ENCODE peak calls at places on chromosomes 5 and 9, in four cellular contexts. Y is left ventricle myocardium inferior, D is pancreas, W is neuronal stem cell. L is an unnamed sample.

GRCh38 chr5:154654484-154655375 is 100.4 kb upstream of the LARP1 start:
- DNase-seq in Y (no peak), D (no peak), W (no peak), L (peak; percentile 47)

GRCh38 chr9:137273616-137274320 is 3.8 kb upstream of the TOR4A start:
- DNase-seq in Y (no peak), D (no peak), W (no peak), L (no peak)

GRCh38 chr9:2158111-2158610 is 143.0 kb downstream of the SMARCA2 start:
- DNase-seq in Y (peak; percentile 38), D (peak; percentile 28), W (no peak), L (no peak)

GRCh38 chr9:88458716-88459115 is 70.5 kb downstream of the SPIN1 start:
- DNase-seq in Y (no peak), D (no peak), W (no peak), L (no peak)

GRCh38 chr5:143562935-143563334 is 159.4 kb upstream of the NR3C1 start:
- DNase-seq in Y (no peak), D (peak; percentile 26), W (no peak), L (no peak)

GRCh38 chr9:128203842-128204551 is 818 bp downstream of the DNM1 start:
- DNase-seq in Y (peak; percentile 34), D (no peak), W (peak; percentile 48), L (peak; percentile 69)

GRCh38 chr5:61280766-61281427 is 51.2 kb upstream of the ZSWIM6 start:
- DNase-seq in Y (peak; percentile 51), D (peak; percentile 61), W (no peak), L (peak; percentile 67)

GRCh38 chr5:136011427-136012001 is 17.3 kb upstream of the TGFBI start:
- DNase-seq in Y (no peak), D (no peak), W (no peak), L (no peak)

GRCh38 chr5:128538249-128539037 is 398 bp upstream of the FBN2 start:
- DNase-seq in Y (peak; percentile 80), D (no peak), W (peak; percentile 91), L (peak; percentile 8)

GRCh38 chr5:83567741-83568530 is 96.4 kb downstream of the VCAN start:
- DNase-seq in Y (no peak), D (no peak), W (no peak), L (no peak)

GRCh38 chr9:102795532-102795931 is 199.6 kb upstream of the CYLC2 start:
- DNase-seq in Y (no peak), D (no peak), W (no peak), L (no peak)

GRCh38 chr9:93304574-93305496 is 120.9 kb downstream of the WNK2 start:
- DNase-seq in Y (peak; percentile 50), D (peak; percentile 46), W (peak; percentile 50), L (peak; percentile 76)

GRCh38 chr5:149493316-149493715 is 57.9 kb downstream of the CSNK1A1 start:
- DNase-seq in Y (no peak), D (no peak), W (no peak), L (no peak)

GRCh38 chr9:130051855-130052254 is 1.9 kb upstream of the GPR107 start:
- DNase-seq in Y (no peak), D (no peak), W (no peak), L (no peak)

GRCh38 chr9:81737871-81738507 is 48.6 kb upstream of the TLE1 start:
- DNase-seq in Y (no peak), D (peak; percentile 41), W (no peak), L (peak; percentile 57)

GRCh38 chr5:158943569-158943968 is 156.1 kb downstream of the EBF1 start:
- DNase-seq in Y (no peak), D (no peak), W (no peak), L (no peak)

GRCh38 chr9:134243778-134244467 is 79.6 kb upstream of the RNU6ATAC start:
- DNase-seq in Y (no peak), D (no peak), W (no peak), L (no peak)

GRCh38 chr5:14628346-14628745 is 36.2 kb upstream of the OTULIN start:
- DNase-seq in Y (no peak), D (no peak), W (peak; percentile 56), L (no peak)

GRCh38 chr5:96661101-96661840 is 905 bp upstream of the CAST start:
- DNase-seq in Y (no peak), D (no peak), W (peak; percentile 23), L (no peak)

GRCh38 chr9:114682846-114683245 is 854 bp upstream of the TEX48 start:
- DNase-seq in Y (no peak), D (no peak), W (no peak), L (no peak)

GRCh38 chr9:95105519-95106287 is 211.8 kb downstream of the FANCC start:
- DNase-seq in Y (no peak), D (no peak), W (no peak), L (no peak)

GRCh38 chr5:153515269-153515668 is 24.8 kb downstream of the GRIA1 start:
- DNase-seq in Y (no peak), D (no peak), W (no peak), L (no peak)

GRCh38 chr9:91992636-91993035 is 42.6 kb upstream of the ROR2 start:
- DNase-seq in Y (no peak), D (no peak), W (no peak), L (no peak)
- H3K4me3 ChIP-seq in Y (no peak overlapping the region), D (no peak overlapping the region), W (no peak overlapping the region), L (no peak overlapping the region)

GRCh38 chr9:107325842-107326241 is 42.8 kb downstream of the RAD23B start:
- DNase-seq in Y (no peak), D (no peak), W (no peak), L (no peak)

GRCh38 chr9:107323836-107324235 is 40.8 kb downstream of the RAD23B start:
- DNase-seq in Y (no peak), D (no peak), W (no peak), L (no peak)

GRCh38 chr9:107330420-107330819 is 47.3 kb downstream of the RAD23B start:
- DNase-seq in Y (no peak), D (no peak), W (no peak), L (no peak)

GRCh38 chr9:107332883-107333282 is 49.8 kb downstream of the RAD23B start:
- DNase-seq in Y (no peak), D (no peak), W (no peak), L (no peak)

DNA sequence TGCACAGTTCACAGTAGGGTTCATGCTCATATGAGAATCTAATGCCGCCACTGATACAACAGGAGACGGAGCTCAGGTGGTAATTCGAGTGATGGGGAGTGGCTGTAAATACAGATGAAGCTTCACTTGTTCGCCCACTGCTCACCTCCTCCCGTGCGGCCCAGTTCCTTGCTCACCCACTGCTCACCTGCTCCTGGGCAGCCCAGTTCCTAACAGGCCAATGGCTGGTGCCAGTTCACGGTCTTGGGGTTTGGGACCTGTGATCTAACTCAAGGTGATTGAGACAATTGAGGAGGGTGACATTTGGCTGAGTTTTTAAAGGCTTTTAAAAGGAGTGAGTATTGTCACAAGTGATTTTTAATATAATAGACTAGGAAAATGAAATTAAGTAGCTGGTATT is 45.4 kb downstream of the RAD23B start:
- DNase-seq in Y (no peak), D (no peak), W (no peak), L (no peak)
- H3K36me3 ChIP-seq in Y (peaks cover 86% of the 10 kb centered on the region), D (peaks cover 24% of the 10 kb centered on the region), W (peaks cover 96% of the 10 kb centered on the region), L (peaks cover 95% of the 10 kb centered on the region)

DNA sequence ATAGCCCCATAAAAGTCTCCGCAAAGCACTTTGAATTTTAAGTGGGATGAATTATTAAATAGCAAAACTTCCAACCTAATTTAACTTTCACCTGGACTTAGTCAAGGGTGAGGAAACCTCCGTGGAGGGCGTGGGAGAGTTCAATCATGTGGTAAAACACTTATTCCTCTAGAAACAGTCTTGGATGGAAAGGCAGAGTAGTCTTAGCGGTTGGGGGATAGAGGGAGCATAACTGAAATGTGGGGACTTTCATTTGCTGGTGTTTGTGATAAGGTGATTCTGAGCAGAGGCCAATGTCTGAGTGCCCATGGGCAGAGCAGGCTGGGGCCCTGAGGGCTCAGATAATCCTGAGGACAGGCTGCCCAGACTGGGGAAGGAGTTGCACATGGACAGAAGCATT is 241.9 kb downstream of the IRX1 start:
- DNase-seq in Y (no peak), D (no peak), W (no peak), L (no peak)
- H3K4me3 ChIP-seq in Y (no peak overlapping the region), D (no peak overlapping the region), W (no peak overlapping the region), L (no peak overlapping the region)

DNA sequence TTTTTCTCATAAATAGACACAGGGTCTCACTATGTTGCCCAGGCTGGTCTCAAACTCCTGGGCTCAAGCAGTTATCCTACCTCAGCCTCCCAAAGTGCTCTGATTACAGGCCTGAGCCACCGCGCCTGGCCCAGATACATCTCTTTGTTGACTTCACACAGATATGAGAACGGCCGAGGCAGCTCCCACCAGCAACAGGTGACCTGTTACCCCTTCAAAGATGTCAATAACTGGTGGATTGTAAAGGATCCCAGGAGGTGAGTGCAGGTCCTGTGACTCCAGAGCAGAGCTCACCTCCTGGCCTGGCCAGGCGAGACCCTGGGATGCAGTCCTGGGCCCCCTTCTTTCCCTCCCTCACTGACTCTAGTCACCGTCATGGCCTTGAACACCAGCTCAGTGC is 9.2 kb downstream of the POMT1 start:
- DNase-seq in Y (no peak), D (no peak), W (no peak), L (no peak)
- H3K36me3 ChIP-seq in Y (peaks cover 79% of the 10 kb centered on the region), D (peaks cover 5% of the 10 kb centered on the region), W (peaks cover 89% of the 10 kb centered on the region), L (peaks cover 9% of the 10 kb centered on the region)

DNA sequence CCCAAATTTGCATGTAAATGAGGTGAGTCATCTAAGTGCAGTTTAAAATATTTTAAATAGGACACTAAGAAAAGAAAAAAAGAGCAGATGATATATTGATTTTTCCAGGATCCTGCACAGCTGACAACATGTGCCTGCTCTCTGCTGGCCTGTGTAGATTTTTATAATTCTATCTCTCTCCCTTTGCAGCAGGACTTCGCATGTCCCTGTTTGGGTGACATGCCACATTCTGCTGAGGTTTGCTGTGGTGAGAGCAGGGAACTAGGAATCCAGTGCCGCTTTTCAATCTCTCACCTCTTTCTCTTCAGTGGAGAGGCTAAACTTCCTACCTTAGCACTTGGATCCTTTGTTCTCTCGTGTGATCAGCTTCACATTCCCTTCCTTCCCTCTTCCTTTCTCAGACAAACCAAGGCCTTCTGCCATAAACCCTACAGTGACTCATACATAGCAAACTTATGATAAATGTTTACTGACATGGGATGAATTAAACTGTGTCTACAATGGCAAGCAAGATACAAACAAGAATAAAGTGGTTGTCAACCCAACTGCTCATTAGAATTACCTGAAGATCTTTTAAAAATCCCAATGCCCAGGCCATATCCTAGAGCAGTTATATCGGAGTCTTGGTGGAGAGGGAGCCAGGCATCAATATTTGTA is 198.8 kb upstream of the EFNA5 start:
- DNase-seq in Y (no peak), D (no peak), W (no peak), L (no peak)
- H3K4me3 ChIP-seq in Y (no peak overlapping the region), D (no peak overlapping the region), W (no peak overlapping the region), L (no peak overlapping the region)

GRCh38 chr9:36922548-36922947 is 111.5 kb downstream of the PAX5 start:
- DNase-seq in Y (no peak), D (no peak), W (no peak), L (no peak)
- H3K36me3 ChIP-seq in Y (no peaks in the 10 kb centered on the region), D (no peaks in the 10 kb centered on the region), W (peaks cover 36% of the 10 kb centered on the region), L (peaks cover 25% of the 10 kb centered on the region)

L was measured in BE2C.